ENCODE peak calls at places on chromosomes 2 and 18, in four cellular contexts. Y, I, A and E are unnamed samples.

GRCh38 chr2:134261398-134262131 is 7.7 kb downstream of the MGAT5 start:
- DNase-seq in Y (no peak), I (no peak), A (peak; percentile 7), E (peak; percentile 71)

GRCh38 chr2:160210599-160211138 is 10.6 kb upstream of the ITGB6 start:
- DNase-seq in Y (peak; percentile 38), I (peak; percentile 81), A (peak; percentile 36), E (peak; percentile 77)

GRCh38 chr2:67877281-67877680 is 185.5 kb downstream of the C1D start:
- DNase-seq in Y (no peak), I (peak; percentile 43), A (no peak), E (peak; percentile 67)

GRCh38 chr18:9653390-9653789 is 39.0 kb upstream of the PPP4R1 start:
- DNase-seq in Y (no peak), I (no peak), A (no peak), E (no peak)

GRCh38 chr2:84719434-84719833 is 161.4 kb downstream of the TRABD2A start:
- DNase-seq in Y (no peak), I (no peak), A (no peak), E (no peak)

GRCh38 chr2:133824869-133825268 is 256.6 kb upstream of the NCKAP5 start:
- DNase-seq in Y (no peak), I (no peak), A (no peak), E (no peak)

GRCh38 chr2:26139269-26140183 is 33.4 kb upstream of the GAREM2 start:
- DNase-seq in Y (no peak), I (no peak), A (no peak), E (peak; percentile 14)

GRCh38 chr2:203987959-203988358 is 51.4 kb downstream of the ICOS start:
- DNase-seq in Y (no peak), I (no peak), A (no peak), E (no peak)

GRCh38 chr2:167294031-167294774 is 405.9 kb downstream of the XIRP2 start:
- DNase-seq in Y (peak; percentile 24), I (no peak), A (no peak), E (peak; percentile 61)

GRCh38 chr18:69250305-69251151 is 150.2 kb upstream of the DOK6 start:
- DNase-seq in Y (peak; percentile 55), I (no peak), A (no peak), E (no peak)

GRCh38 chr2:44169155-44169898 is 652 bp downstream of the PPM1B start:
- DNase-seq in Y (peak; percentile 37), I (no peak), A (no peak), E (peak; percentile 70)

GRCh38 chr18:76353046-76353445 is 142.0 kb downstream of the ZNF516 start:
- DNase-seq in Y (no peak), I (no peak), A (no peak), E (no peak)

GRCh38 chr18:74342416-74343043 is 26.9 kb downstream of the C18orf63 start:
- DNase-seq in Y (peak; percentile 77), I (no peak), A (no peak), E (peak; percentile 61)

GRCh38 chr2:179106342-179107178 is 56.6 kb upstream of the CCDC141 start:
- DNase-seq in Y (peak; percentile 94), I (no peak), A (no peak), E (peak; percentile 8)

GRCh38 chr2:30707304-30707903 is 99.8 kb downstream of the CAPN13 start:
- DNase-seq in Y (no peak), I (no peak), A (no peak), E (no peak)

GRCh38 chr2:101037161-101037755 is 35.2 kb downstream of the RPL31 start:
- DNase-seq in Y (no peak), I (no peak), A (no peak), E (no peak)

GRCh38 chr2:85769236-85769986 is 15.6 kb downstream of the ATOH8 start:
- DNase-seq in Y (no peak), I (no peak), A (no peak), E (peak; percentile 59)

GRCh38 chr2:190469770-190470169 is 61.6 kb downstream of the MFSD6 start:
- DNase-seq in Y (peak; percentile 55), I (no peak), A (no peak), E (peak; percentile 20)

GRCh38 chr2:43169091-43169936 is 57.1 kb downstream of the ZFP36L2 start:
- DNase-seq in Y (no peak), I (peak; percentile 28), A (no peak), E (no peak)

GRCh38 chr18:76351961-76352581 is 143.0 kb downstream of the ZNF516 start:
- DNase-seq in Y (peak; percentile 92), I (peak; percentile 52), A (no peak), E (peak; percentile 52)

GRCh38 chr2:230907361-230908093 is 17.5 kb downstream of the GPR55 start:
- DNase-seq in Y (no peak), I (peak; percentile 20), A (no peak), E (no peak)

GRCh38 chr2:18132697-18133096 is 254.2 kb downstream of the KCNS3 start:
- DNase-seq in Y (peak; percentile 7), I (no peak), A (no peak), E (no peak)

GRCh38 chr2:21011876-21012556 is 31.9 kb downstream of the APOB start:
- DNase-seq in Y (no peak), I (no peak), A (no peak), E (no peak)

GRCh38 chr2:21012557-21012937 is 31.3 kb downstream of the APOB start:
- DNase-seq in Y (no peak), I (no peak), A (no peak), E (no peak)

GRCh38 chr2:21011453-21011852 is 32.4 kb downstream of the APOB start:
- DNase-seq in Y (no peak), I (no peak), A (no peak), E (no peak)

GRCh38 chr2:21014364-21015280 is 29.3 kb downstream of the APOB start:
- DNase-seq in Y (no peak), I (no peak), A (no peak), E (no peak)

DNA sequence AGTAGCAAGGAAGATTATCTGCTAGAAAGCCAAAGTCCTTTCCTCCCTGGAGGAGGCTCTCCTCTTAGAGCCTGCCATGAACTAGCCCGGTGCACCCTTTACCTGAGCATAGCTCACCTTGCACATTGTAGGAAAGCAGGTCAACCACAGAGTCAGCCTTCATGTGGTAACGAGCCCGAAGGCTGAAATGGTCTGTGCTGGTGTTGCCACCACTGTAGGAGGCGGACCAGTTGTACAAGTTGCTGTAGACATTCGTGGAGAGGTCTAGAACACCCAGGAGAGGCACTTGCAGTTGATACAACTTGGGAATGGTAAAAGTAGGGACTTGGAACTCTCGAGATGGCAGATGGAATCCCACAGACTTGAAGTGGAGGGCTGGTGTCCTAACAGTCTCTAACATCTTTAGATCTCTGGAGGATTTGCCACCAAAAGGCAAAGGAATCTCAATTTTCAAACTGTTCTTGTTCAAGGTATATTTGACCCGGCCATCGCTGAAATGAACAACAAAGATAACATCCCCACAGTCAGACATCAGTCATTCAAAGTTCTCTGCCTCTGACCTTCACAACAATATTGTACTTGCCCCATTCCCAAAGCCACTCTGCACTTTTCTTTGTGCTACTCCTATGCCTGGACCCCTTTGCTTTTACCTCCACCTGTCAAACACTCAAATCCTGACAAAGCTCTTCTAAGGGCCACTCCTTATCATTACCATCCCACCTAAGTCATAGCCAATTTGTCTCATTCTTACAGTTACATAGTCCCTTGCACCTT is 30.6 kb downstream of the APOB start:
- DNase-seq in Y (no peak), I (no peak), A (no peak), E (no peak)
- H3K56ac ChIP-seq in Y (no peak overlapping the region), I (no peak overlapping the region), A (no peak overlapping the region), E (no peak overlapping the region)

GRCh38 chr18:27331606-27332005 is 146.5 kb upstream of the CHST9 start:
- DNase-seq in Y (no peak), I (no peak), A (no peak), E (no peak)
- H3K23ac ChIP-seq in Y (no peak overlapping the region), I (no peak overlapping the region), A (no peak overlapping the region), E (no peak overlapping the region)

GRCh38 chr2:237644059-237644703 is 16.8 kb downstream of the LRRFIP1 start:
- DNase-seq in Y (no peak), I (no peak), A (no peak), E (no peak)
- H3K56ac ChIP-seq in Y (no peak overlapping the region), I (no peak overlapping the region), A (no peak overlapping the region), E (no peak overlapping the region)

GRCh38 chr2:237859533-237860272 is at the start of gene RAMP1:
- DNase-seq in Y (peak; percentile 17), I (no peak), A (no peak), E (peak; percentile 39)

GRCh38 chr2:237858294-237859081 is 935 bp upstream of the RAMP1 start:
- DNase-seq in Y (peak; percentile 91), I (peak; percentile 83), A (peak; percentile 36), E (peak; percentile 86)

GRCh38 chr2:237859082-237859433 is 365 bp upstream of the RAMP1 start:
- DNase-seq in Y (no peak), I (no peak), A (no peak), E (peak; percentile 5)

GRCh38 chr2:237861875-237862527 is 2.6 kb downstream of the RAMP1 start:
- DNase-seq in Y (no peak), I (no peak), A (no peak), E (no peak)

DNA sequence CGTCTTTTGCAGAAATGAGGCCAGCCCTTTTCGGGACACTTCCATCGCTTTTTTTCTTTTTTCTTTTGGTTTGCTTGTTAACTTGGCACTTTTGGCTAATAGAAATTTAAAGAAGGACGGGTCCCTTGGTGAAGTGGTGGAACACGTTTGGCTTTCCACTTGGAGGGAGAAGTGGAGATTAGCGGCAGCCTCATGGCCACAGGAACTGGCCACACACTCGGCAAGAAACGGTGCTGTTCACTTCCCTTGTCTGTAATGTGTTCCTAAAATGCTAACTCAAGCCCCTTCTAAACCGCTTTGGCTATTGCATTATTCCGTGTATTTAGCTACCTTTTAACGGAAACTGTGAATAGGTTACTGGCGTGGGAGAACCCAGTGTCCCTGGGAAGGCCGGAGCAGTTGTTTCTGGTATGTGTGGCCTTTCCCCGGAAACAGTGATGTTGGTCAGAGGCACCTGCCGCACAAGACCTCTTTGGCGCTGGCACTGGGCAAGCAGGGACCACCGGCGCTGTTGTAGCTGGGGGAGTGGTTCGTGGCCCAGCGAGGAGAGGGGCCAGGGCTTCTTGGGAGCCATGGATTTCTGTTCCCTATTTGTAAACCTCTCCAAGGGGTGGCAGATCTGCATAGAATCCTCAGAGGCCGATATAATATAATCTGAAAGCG is 981 bp downstream of the RAMP1 start:
- DNase-seq in Y (no peak), I (no peak), A (no peak), E (no peak)
- H3K23ac ChIP-seq in Y (no peak overlapping the region), I (no peak overlapping the region), A (no peak overlapping the region), E (no peak overlapping the region)

DNA sequence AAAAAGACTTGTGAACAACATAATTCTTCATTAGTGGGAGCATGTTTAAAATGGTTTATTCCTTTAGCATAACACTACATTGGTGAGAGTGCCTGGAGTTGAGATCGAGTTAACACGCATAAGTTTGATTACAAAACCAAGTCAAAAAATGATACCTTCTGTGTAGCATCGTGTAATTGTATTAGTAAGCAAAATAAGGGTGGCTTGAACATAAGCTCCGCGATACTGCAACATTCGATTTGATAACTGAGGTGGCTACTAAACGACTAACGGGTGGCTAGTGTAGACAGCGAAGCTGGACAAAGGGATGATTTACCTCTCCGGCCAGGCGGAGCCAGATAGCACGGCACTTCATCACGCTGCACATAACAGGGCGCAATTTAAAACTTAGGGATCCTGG is 36.6 kb upstream of the TOGARAM2 start:
- DNase-seq in Y (no peak), I (no peak), A (no peak), E (no peak)
- H3K56ac ChIP-seq in Y (no peak overlapping the region), I (no peak overlapping the region), A (no peak overlapping the region), E (no peak overlapping the region)